ENCODE peak calls at places on chromosome 5, in ten cellular contexts. H is neural progenitor cell; Y is OCI-M1; F is upper lobe of left lung; B is activated T-helper 1 cell treated with anti-CD3 and anti-CD28 coated beads, Interleukin-2, amount 50 U/mL, for 16 hours; A is BJ; Z is HTR-8/SVneo; G is NCI-H345; P is activated B cell treated with CpG ODN at 0.5 μM for 24 hours; D is HT-29. X is an unnamed sample.
A peak's percentile ranks its signal among the peaks of the same experiment; 100 is the strongest.

GRCh38 chr5:150469718-150470470 is 20.4 kb upstream of the RPS14 start:
- DNase-seq in Z (peak; percentile 82), P (no peak), Y (no peak), A (peak; percentile 97), B (no peak), F (no peak), D (no peak), G (no peak), H (no peak), X (no peak)

GRCh38 chr5:1390333-1390732 is 45.4 kb upstream of the CLPTM1L start:
- DNase-seq in B (no peak), A (no peak), H (no peak), D (no peak), Z (no peak), F (no peak), P (no peak), G (no peak), Y (no peak), X (no peak)

GRCh38 chr5:95591490-95591901 is 28.4 kb upstream of the GPR150 start:
- DNase-seq in G (no peak), D (no peak), Y (no peak), Z (peak; percentile 28), H (no peak), P (no peak), B (no peak), F (no peak), A (peak; percentile 43), X (no peak)

GRCh38 chr5:126676195-126676624 is 75.5 kb downstream of the PHAX start:
- DNase-seq in A (no peak), G (peak; percentile 52), F (peak; percentile 62), B (peak; percentile 39), Z (peak; percentile 87), H (peak; percentile 68), P (peak; percentile 19), Y (peak; percentile 62), D (peak; percentile 80), X (no peak)

GRCh38 chr5:149438711-149439132 is 59.6 kb upstream of the IL17B start:
- DNase-seq in D (no peak), H (no peak), G (no peak), Z (no peak), F (no peak), Y (no peak), B (no peak), A (no peak), P (no peak), X (no peak)

GRCh38 chr5:10719965-10720364 is 41.1 kb downstream of the DAP start:
- DNase-seq in B (no peak), Y (no peak), G (no peak), A (peak; percentile 80), D (peak; percentile 74), Z (no peak), F (no peak), H (no peak), P (no peak), X (no peak)

GRCh38 chr5:35284364-35284763 is 54.1 kb upstream of the PRLR start:
- DNase-seq in A (no peak), G (no peak), B (no peak), Y (no peak), H (no peak), P (no peak), Z (no peak), F (no peak), D (no peak), X (no peak)

GRCh38 chr5:118946138-118946537 is 42.2 kb downstream of the DTWD2 start:
- DNase-seq in F (no peak), P (no peak), A (no peak), Z (no peak), D (no peak), G (no peak), Y (peak; percentile 43), H (no peak), B (no peak), X (no peak)

GRCh38 chr5:2748841-2749513 is 2.5 kb downstream of the IRX2 start:
- DNase-seq in Z (no peak), G (no peak), D (no peak), Y (no peak), P (no peak), F (no peak), B (no peak), H (no peak), A (no peak), X (peak; percentile 84)

GRCh38 chr5:115374057-115374775 is 77.8 kb upstream of the CCDC112 start:
- DNase-seq in Y (no peak), G (no peak), P (no peak), D (peak; percentile 61), Z (no peak), A (no peak), F (peak; percentile 40), B (no peak), H (no peak), X (no peak)

GRCh38 chr5:100644206-100644605 is 109.0 kb downstream of the FAM174A start:
- DNase-seq in Z (no peak), P (no peak), H (no peak), Y (no peak), D (no peak), B (no peak), A (no peak), F (no peak), G (peak; percentile 85), X (no peak)

GRCh38 chr5:57032151-57032551 is 80.2 kb upstream of the MIER3 start:
- DNase-seq in H (no peak), F (peak; percentile 23), A (no peak), G (no peak), B (no peak), D (peak; percentile 71), Y (peak; percentile 9), Z (peak; percentile 20), P (no peak), X (no peak)

GRCh38 chr5:96433066-96433447 is at the start of gene PCSK1:
- DNase-seq in D (no peak), P (no peak), Z (no peak), G (peak; percentile 91), F (no peak), A (no peak), B (no peak), Y (no peak), H (peak; percentile 70), X (no peak)

GRCh38 chr5:132259061-132259851 is 1.8 kb downstream of the PDLIM4 start:
- DNase-seq in H (peak; percentile 54), D (no peak), F (peak; percentile 24), Z (no peak), A (peak; percentile 67), P (no peak), B (no peak), G (no peak), Y (no peak), X (peak; percentile 91)

GRCh38 chr5:53418844-53419243 is 61.6 kb upstream of the FST start:
- DNase-seq in Y (no peak), P (no peak), D (no peak), Z (peak; percentile 33), A (peak; percentile 99), F (no peak), G (no peak), B (no peak), H (no peak), X (no peak)

GRCh38 chr5:20680718-20681302 is 692.8 kb upstream of the CDH18 start:
- DNase-seq in A (no peak), G (no peak), F (no peak), D (no peak), P (no peak), H (peak; percentile 11), Y (peak; percentile 77), B (no peak), Z (no peak), X (no peak)

GRCh38 chr5:71695561-71695960 is 23.5 kb upstream of the CARTPT start:
- DNase-seq in Z (no peak), A (no peak), F (no peak), H (no peak), P (no peak), G (no peak), D (no peak), B (no peak), Y (no peak), X (no peak)

GRCh38 chr5:145752947-145753346 is 82.2 kb downstream of the PRELID2 start:
- DNase-seq in F (no peak), Z (no peak), D (no peak), P (no peak), A (peak; percentile 31), H (peak; percentile 23), G (no peak), B (no peak), Y (no peak), X (no peak)

GRCh38 chr5:82473262-82473661 is 195.1 kb upstream of the RPS23 start:
- DNase-seq in D (no peak), A (no peak), Y (no peak), Z (no peak), P (no peak), F (no peak), G (no peak), B (no peak), H (no peak), X (no peak)

GRCh38 chr5:126836778-126837177 is 59.8 kb downstream of the LMNB1 start:
- DNase-seq in F (no peak), Z (no peak), A (no peak), G (no peak), Y (no peak), D (no peak), B (no peak), H (no peak), P (no peak), X (no peak)

GRCh38 chr5:115627295-115627825 is 1.5 kb upstream of the TMED7 start:
- DNase-seq in H (no peak), A (no peak), B (no peak), F (no peak), Y (no peak), D (no peak), P (no peak), Z (no peak), G (no peak), X (no peak)

GRCh38 chr5:97266576-97266975 is 83.5 kb upstream of the RIOK2 start:
- DNase-seq in P (no peak), B (no peak), G (no peak), Y (no peak), Z (no peak), D (no peak), F (no peak), A (no peak), H (no peak), X (no peak)

GRCh38 chr5:150609843-150610584 is 30.4 kb upstream of the SYNPO start:
- DNase-seq in F (no peak), A (no peak), B (no peak), P (no peak), Z (no peak), D (no peak), G (no peak), Y (no peak), H (no peak), X (no peak)

GRCh38 chr5:137262818-137263217 is 236.3 kb downstream of the SPOCK1 start:
- DNase-seq in Z (no peak), Y (no peak), A (no peak), H (no peak), D (no peak), F (no peak), P (no peak), B (no peak), G (no peak), X (no peak)

GRCh38 chr5:179146277-179146676 is 86.1 kb downstream of the ZNF354C start:
- DNase-seq in G (no peak), H (no peak), A (no peak), P (no peak), D (no peak), F (no peak), Z (no peak), B (peak; percentile 9), Y (no peak), X (no peak)

X was measured in mesenteric fat pad.